ENCODE peak calls at places on chromosomes 3 and 15, in six cellular contexts. One of them, this sample, is unnamed.
A peak's percentile ranks its signal among the peaks of the same experiment; 100 is the strongest.

GRCh38 chr3:196341142-196341541 is 3.0 kb upstream of the TM4SF19 start:
- DNase-seq in ovary: no peak
- DNase-seq in body of pancreas: no peak
- DNase-seq in tibial nerve: no peak
- DNase-seq in NB4: peak; percentile 89
- DNase-seq in adrenal gland: no peak
- DNase-seq in this sample: no peak

GRCh38 chr3:8239718-8240698 is 261.6 kb upstream of the LMCD1 start:
- DNase-seq in adrenal gland: peak; percentile 29
- DNase-seq in tibial nerve: no peak
- DNase-seq in NB4: peak; percentile 53
- DNase-seq in ovary: no peak
- DNase-seq in body of pancreas: peak; percentile 28
- DNase-seq in this sample: peak; percentile 64

GRCh38 chr3:8734137-8734878 is 706 bp downstream of the CAV3 start:
- DNase-seq in NB4: no peak
- DNase-seq in adrenal gland: no peak
- DNase-seq in ovary: no peak
- DNase-seq in body of pancreas: no peak
- DNase-seq in tibial nerve: no peak
- DNase-seq in this sample: no peak

GRCh38 chr3:128494152-128494650 is 1.2 kb upstream of the GATA2 start:
- DNase-seq in body of pancreas: no peak
- DNase-seq in NB4: no peak
- DNase-seq in adrenal gland: peak; percentile 8
- DNase-seq in tibial nerve: no peak
- DNase-seq in ovary: no peak
- DNase-seq in this sample: peak; percentile 49

GRCh38 chr3:126314305-126315082 is 42.7 kb downstream of the KLF15 start:
- DNase-seq in NB4: no peak
- DNase-seq in tibial nerve: no peak
- DNase-seq in ovary: peak; percentile 53
- DNase-seq in adrenal gland: no peak
- DNase-seq in body of pancreas: no peak
- DNase-seq in this sample: no peak

GRCh38 chr15:98754283-98755022 is 106.1 kb downstream of the IGF1R start:
- DNase-seq in ovary: no peak
- DNase-seq in adrenal gland: no peak
- DNase-seq in tibial nerve: no peak
- DNase-seq in body of pancreas: no peak
- DNase-seq in NB4: no peak
- DNase-seq in this sample: no peak

GRCh38 chr3:192409838-192410683 is 317.3 kb downstream of the FGF12 start:
- DNase-seq in body of pancreas: no peak
- DNase-seq in NB4: no peak
- DNase-seq in ovary: peak; percentile 34
- DNase-seq in tibial nerve: no peak
- DNase-seq in adrenal gland: peak; percentile 53
- DNase-seq in this sample: no peak

GRCh38 chr15:67707520-67708283 is 117.6 kb upstream of the SKOR1 start:
- DNase-seq in body of pancreas: no peak
- DNase-seq in tibial nerve: no peak
- DNase-seq in NB4: no peak
- DNase-seq in ovary: no peak
- DNase-seq in adrenal gland: no peak
- DNase-seq in this sample: no peak

GRCh38 chr3:104635872-104636580 is 730.7 kb upstream of the ALCAM start:
- DNase-seq in tibial nerve: no peak
- DNase-seq in ovary: no peak
- DNase-seq in adrenal gland: peak; percentile 30
- DNase-seq in body of pancreas: peak; percentile 34
- DNase-seq in NB4: no peak
- DNase-seq in this sample: no peak

DNA sequence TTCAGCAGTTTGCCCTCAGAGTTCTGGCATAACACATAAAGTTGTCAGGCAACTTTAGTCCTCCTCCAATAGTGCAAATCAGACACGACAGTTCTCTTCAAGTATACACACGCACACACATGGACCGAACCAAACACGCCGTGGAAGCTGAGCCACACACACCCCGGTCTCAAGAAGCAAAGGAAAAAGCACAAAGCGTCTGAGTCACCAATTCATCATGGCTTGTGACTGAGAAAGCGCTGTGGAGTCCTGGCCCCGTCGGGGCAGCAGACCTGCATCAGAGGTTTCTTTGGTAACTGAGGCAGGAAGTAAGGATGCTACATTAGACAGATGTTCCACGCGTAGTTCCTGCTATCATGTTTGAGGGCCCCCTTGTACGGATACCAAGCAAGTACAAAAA is 85.7 kb downstream of the VGLL4 start:
- DNase-seq in body of pancreas: no peak
- DNase-seq in tibial nerve: no peak
- DNase-seq in adrenal gland: no peak
- DNase-seq in NB4: no peak
- DNase-seq in ovary: no peak
- DNase-seq in this sample: no peak
- TF ChIP-seq POLR2A in body of pancreas: no peak
- TF ChIP-seq POLR2A in tibial nerve: no peak
- TF ChIP-seq POLR2A in adrenal gland: no peak
- TF ChIP-seq POLR2A in NB4: no peak
- TF ChIP-seq POLR2A in ovary: no peak
- TF ChIP-seq POLR2A in this sample: no peak

DNA sequence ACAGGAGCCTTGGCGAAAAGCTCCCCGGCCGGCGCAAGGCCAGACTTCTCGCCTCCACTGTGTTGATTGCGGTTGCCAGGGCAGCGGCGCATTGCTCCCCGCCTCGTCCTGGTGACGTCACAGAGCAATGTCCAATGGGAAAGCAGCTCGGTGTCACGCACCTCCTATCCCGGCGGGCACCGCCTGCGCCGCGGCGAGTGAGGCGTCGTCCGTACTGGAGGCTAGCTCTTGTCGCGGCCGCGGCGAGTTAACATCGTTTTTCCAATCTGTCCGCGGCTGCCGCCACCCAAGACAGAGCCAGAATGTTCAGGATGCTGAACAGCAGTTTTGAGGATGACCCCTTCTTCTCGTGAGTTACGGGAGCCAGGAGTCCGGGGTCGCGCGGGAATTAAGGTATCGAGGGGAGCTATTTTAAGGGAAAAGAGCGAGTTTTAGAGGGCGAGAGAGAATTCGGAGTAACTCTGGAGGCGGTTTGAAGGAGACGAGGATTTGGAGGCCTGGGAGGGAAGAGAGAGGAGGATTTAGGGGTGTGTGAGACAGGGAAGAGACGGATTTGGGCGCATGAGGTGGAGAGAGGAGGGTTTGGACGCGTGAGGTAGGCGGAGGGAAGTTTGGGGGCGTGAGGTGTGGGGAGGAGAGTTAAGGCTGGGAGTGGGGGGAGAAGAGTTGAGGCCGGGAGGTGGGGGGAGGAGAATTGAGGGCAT is at the start of gene MLF1:
- DNase-seq in body of pancreas: peak; percentile 95
- DNase-seq in NB4: no peak
- DNase-seq in tibial nerve: peak; percentile 93
- DNase-seq in ovary: peak; percentile 98
- DNase-seq in adrenal gland: peak; percentile 97
- DNase-seq in this sample: peak; percentile 97
- TF ChIP-seq POLR2A in body of pancreas: peak; percentile 77
- TF ChIP-seq POLR2A in NB4: no peak
- TF ChIP-seq POLR2A in tibial nerve: peak; percentile 93
- TF ChIP-seq POLR2A in ovary: peak; percentile 98
- TF ChIP-seq POLR2A in adrenal gland: peak; percentile 54
- TF ChIP-seq POLR2A in this sample: no peak

DNA sequence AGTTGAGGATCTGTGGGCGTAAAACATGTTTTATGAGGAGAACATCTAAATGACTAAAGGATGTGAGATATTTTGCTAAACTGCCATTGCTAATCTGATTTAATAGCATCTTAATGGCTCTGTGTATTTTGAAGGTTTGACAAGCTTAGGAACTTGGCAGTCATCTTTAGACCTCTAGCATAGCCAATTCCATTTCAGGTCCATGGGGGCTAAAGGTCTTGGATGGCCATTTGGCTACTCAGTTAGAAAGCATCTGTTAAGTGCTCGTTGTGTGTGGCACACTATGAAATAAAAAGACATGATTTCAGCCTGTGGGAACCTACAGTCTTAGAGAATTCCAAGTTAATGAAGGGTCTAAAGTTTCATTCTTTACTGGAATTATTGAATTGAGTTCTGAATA is 236.2 kb downstream of the IL5RA start:
- DNase-seq in NB4: no peak
- DNase-seq in tibial nerve: no peak
- DNase-seq in ovary: no peak
- DNase-seq in body of pancreas: no peak
- DNase-seq in adrenal gland: no peak
- DNase-seq in this sample: no peak
- TF ChIP-seq POLR2A in NB4: no peak
- TF ChIP-seq POLR2A in tibial nerve: no peak
- TF ChIP-seq POLR2A in ovary: no peak
- TF ChIP-seq POLR2A in body of pancreas: no peak
- TF ChIP-seq POLR2A in adrenal gland: no peak
- TF ChIP-seq POLR2A in this sample: no peak

DNA sequence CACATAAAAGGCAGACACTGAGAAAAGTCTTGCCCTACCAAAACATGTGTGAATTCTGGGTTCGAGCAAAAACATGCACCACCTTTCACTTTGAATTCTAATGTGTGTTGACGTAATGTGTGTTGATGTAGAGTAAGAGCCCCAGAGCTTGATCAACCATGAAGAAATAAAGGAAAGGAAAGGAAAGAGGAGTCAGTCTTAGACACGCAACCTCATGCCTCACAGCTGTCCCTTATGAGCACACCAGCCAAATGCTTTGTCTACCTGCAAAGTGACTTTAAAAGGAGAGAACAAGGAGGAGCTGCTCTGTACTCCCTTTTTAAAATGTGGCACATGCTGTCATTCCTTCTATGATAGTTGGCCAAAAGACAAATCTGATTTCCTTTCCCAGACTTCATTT is 80.8 kb downstream of the RFTN1 start:
- DNase-seq in NB4: no peak
- DNase-seq in ovary: no peak
- DNase-seq in tibial nerve: no peak
- DNase-seq in adrenal gland: no peak
- DNase-seq in body of pancreas: no peak
- DNase-seq in this sample: no peak
- TF ChIP-seq POLR2A in NB4: no peak
- TF ChIP-seq POLR2A in ovary: no peak
- TF ChIP-seq POLR2A in tibial nerve: no peak
- TF ChIP-seq POLR2A in adrenal gland: no peak
- TF ChIP-seq POLR2A in body of pancreas: no peak
- TF ChIP-seq POLR2A in this sample: no peak

DNA sequence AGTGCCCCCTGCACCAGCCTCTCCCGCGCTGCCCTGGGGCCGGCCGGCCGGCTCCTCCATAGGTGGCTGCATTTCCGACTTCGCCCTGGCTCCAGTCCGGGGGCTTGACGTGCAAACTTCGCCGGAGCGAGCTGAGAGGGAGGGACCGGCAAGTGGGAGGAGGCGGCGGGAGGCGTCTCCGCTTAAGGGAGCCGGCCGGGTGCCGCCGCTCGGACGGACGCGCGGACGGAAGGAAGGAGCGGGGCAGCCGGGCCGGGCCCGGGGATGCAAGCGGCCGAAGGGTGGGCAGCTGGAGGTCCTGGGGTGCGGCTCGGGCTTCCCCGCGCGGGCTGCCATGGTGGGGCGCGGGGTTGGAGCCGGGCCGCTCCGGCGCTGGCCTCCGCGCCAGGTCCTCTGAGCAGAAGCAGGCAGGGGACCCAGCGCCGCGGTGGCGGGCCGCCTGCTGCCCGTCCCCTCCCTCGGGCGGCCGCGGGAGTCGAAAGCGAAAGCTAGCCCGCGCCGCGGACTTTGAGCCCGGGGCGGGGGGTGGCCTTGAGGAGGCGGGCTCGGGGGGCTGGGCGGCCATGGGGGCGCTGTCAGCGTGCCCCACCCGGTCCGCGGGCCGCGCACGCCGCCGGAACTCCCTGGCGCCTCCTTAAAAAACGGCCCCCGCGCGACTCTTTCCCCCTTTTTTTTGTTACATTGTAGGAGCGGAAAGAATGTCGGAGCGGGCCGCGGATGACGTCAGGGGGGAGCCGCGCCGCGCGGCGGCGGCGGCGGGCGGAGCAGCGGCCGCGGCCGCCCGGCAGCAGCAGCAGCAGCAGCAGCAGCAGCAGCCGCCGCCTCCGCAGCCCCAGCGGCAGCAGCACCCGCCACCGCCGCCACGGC is at the start of gene SCAANT1:
- DNase-seq in tibial nerve: peak; percentile 78
- DNase-seq in body of pancreas: peak; percentile 91
- DNase-seq in ovary: peak; percentile 90
- DNase-seq in adrenal gland: peak; percentile 92
- DNase-seq in NB4: peak; percentile 90
- DNase-seq in this sample: peak; percentile 89
- TF ChIP-seq POLR2A in tibial nerve: peak; percentile 67
- TF ChIP-seq POLR2A in body of pancreas: peak; percentile 84
- TF ChIP-seq POLR2A in ovary: peak; percentile 67
- TF ChIP-seq POLR2A in adrenal gland: peak; percentile 82
- TF ChIP-seq POLR2A in NB4: peak; percentile 23
- TF ChIP-seq POLR2A in this sample: peak; percentile 66

GRCh38 chr15:73005032-73005431 is 47.2 kb upstream of the NEO1 start:
- DNase-seq in adrenal gland: no peak
- DNase-seq in NB4: no peak
- DNase-seq in body of pancreas: no peak
- DNase-seq in tibial nerve: no peak
- DNase-seq in ovary: no peak
- DNase-seq in this sample: no peak

GRCh38 chr15:73001840-73002239 is 50.4 kb upstream of the NEO1 start:
- DNase-seq in ovary: no peak
- DNase-seq in tibial nerve: no peak
- DNase-seq in NB4: no peak
- DNase-seq in adrenal gland: no peak
- DNase-seq in body of pancreas: no peak
- DNase-seq in this sample: no peak

GRCh38 chr15:72999586-72999985 is 52.7 kb upstream of the NEO1 start:
- DNase-seq in body of pancreas: no peak
- DNase-seq in tibial nerve: no peak
- DNase-seq in NB4: no peak
- DNase-seq in ovary: no peak
- DNase-seq in adrenal gland: no peak
- DNase-seq in this sample: no peak

GRCh38 chr15:73004462-73004861 is 47.8 kb upstream of the NEO1 start:
- DNase-seq in body of pancreas: no peak
- DNase-seq in tibial nerve: no peak
- DNase-seq in ovary: no peak
- DNase-seq in NB4: no peak
- DNase-seq in adrenal gland: no peak
- DNase-seq in this sample: no peak

GRCh38 chr15:73002509-73002908 is 49.8 kb upstream of the NEO1 start:
- DNase-seq in tibial nerve: no peak
- DNase-seq in body of pancreas: no peak
- DNase-seq in adrenal gland: no peak
- DNase-seq in NB4: no peak
- DNase-seq in ovary: no peak
- DNase-seq in this sample: no peak
- TF ChIP-seq POLR2A in tibial nerve: no peak
- TF ChIP-seq POLR2A in body of pancreas: no peak
- TF ChIP-seq POLR2A in adrenal gland: no peak
- TF ChIP-seq POLR2A in NB4: no peak
- TF ChIP-seq POLR2A in ovary: no peak
- TF ChIP-seq POLR2A in this sample: no peak

This sample was measured in erythroblast.